ENCODE peak calls at places on chromosomes 13 and 19, in six cellular contexts. T, I, Y, K, Z and R are unnamed samples.
A peak's percentile ranks its signal among the peaks of the same experiment; 100 is the strongest.

GRCh38 chr13:34320084-34320483 is 502.1 kb downstream of the RFC3 start:
- DNase-seq in I (no peak), Z (no peak), Y (no peak), K (no peak), T (no peak), R (no peak)

GRCh38 chr13:77896536-77896935 is 22.1 kb downstream of the EDNRB start:
- DNase-seq in I (no peak), K (no peak), T (no peak), Y (no peak), Z (no peak), R (no peak)

GRCh38 chr19:3830841-3831589 is 37.8 kb downstream of the ZFR2 start:
- DNase-seq in I (no peak), Y (no peak), Z (no peak), K (no peak), T (no peak), R (no peak)

GRCh38 chr13:110432522-110432921 is 125.4 kb downstream of the COL4A2 start:
- DNase-seq in K (no peak), Y (no peak), Z (no peak), T (no peak), I (no peak), R (no peak)

GRCh38 chr13:65133094-65133493 is 2097.0 kb downstream of the PCDH9 start:
- DNase-seq in Y (no peak), T (no peak), K (no peak), Z (no peak), I (no peak), R (peak; percentile 87)

GRCh38 chr13:26168276-26168814 is 53.8 kb downstream of the RNF6 start:
- DNase-seq in K (no peak), Y (no peak), I (no peak), T (no peak), Z (no peak), R (peak; percentile 78)

GRCh38 chr19:10625003-10625761 is at the start of gene SLC44A2:
- DNase-seq in T (no peak), Z (peak; percentile 39), K (no peak), I (no peak), Y (peak; percentile 25), R (peak; percentile 94)

GRCh38 chr13:36673838-36674326 is at the start of gene SERTM1:
- DNase-seq in Y (no peak), Z (peak; percentile 50), K (no peak), I (peak; percentile 3), T (no peak), R (peak; percentile 89)

GRCh38 chr13:51782026-51782710 is 21.8 kb downstream of the DHRS12 start:
- DNase-seq in Z (no peak), Y (no peak), I (no peak), T (no peak), K (no peak), R (no peak)

GRCh38 chr19:40035996-40036395 is 20.0 kb downstream of the ZNF780B start:
- DNase-seq in K (no peak), I (no peak), Z (no peak), Y (no peak), T (no peak), R (no peak)

GRCh38 chr19:29662278-29662603 is 3.0 kb upstream of the PLEKHF1 start:
- DNase-seq in T (no peak), K (no peak), Y (no peak), Z (no peak), I (no peak), R (no peak)

GRCh38 chr13:110272651-110273050 is 34.3 kb downstream of the COL4A1 start:
- DNase-seq in T (no peak), K (no peak), Y (no peak), I (no peak), Z (no peak), R (peak; percentile 12)

GRCh38 chr13:93108111-93108581 is 118.5 kb upstream of the GPC6 start:
- DNase-seq in Y (no peak), Z (no peak), T (no peak), I (no peak), K (no peak), R (no peak)

GRCh38 chr13:100625447-100625846 is 36.9 kb upstream of the GGACT start:
- DNase-seq in I (no peak), Y (no peak), Z (no peak), K (no peak), T (no peak), R (peak; percentile 90)

GRCh38 chr19:1104452-1105216 is 840 bp downstream of the GPX4 start:
- DNase-seq in Y (peak; percentile 93), I (peak; percentile 76), Z (peak; percentile 64), T (peak; percentile 54), K (peak; percentile 61), R (peak; percentile 83)

GRCh38 chr19:8251025-8251472 is 41.9 kb downstream of the CERS4 start:
- DNase-seq in T (no peak), K (no peak), Y (no peak), I (no peak), Z (no peak), R (no peak)

GRCh38 chr13:87234981-87235380 is 436.2 kb upstream of the SLITRK5 start:
- DNase-seq in Y (no peak), Z (no peak), K (no peak), T (no peak), I (no peak), R (no peak)

GRCh38 chr19:50300814-50301606 is 28.2 kb downstream of the KCNC3 start:
- DNase-seq in Z (no peak), Y (no peak), I (no peak), K (no peak), T (no peak), R (no peak)

GRCh38 chr13:67048793-67049150 is 181.4 kb downstream of the PCDH9 start:
- DNase-seq in T (no peak), Z (no peak), K (no peak), I (no peak), Y (no peak), R (no peak)

GRCh38 chr13:68369739-68370138 is 1139.6 kb upstream of the PCDH9 start:
- DNase-seq in Y (no peak), T (no peak), I (no peak), Z (no peak), K (no peak), R (no peak)

GRCh38 chr19:17933414-17934129 is 757 bp downstream of the CCDC124 start:
- DNase-seq in Z (no peak), T (no peak), I (no peak), Y (peak; percentile 16), K (no peak), R (no peak)

GRCh38 chr19:51247972-51248371 is 2.9 kb upstream of the SIGLECL1 start:
- DNase-seq in K (no peak), Y (no peak), T (no peak), I (no peak), Z (no peak), R (no peak)

GRCh38 chr13:45695198-45695730 is 6.9 kb upstream of the CBY2 start:
- DNase-seq in Y (no peak), Z (no peak), K (no peak), T (no peak), I (no peak), R (no peak)

GRCh38 chr19:12766051-12766521 is 9.3 kb downstream of the HOOK2 start:
- DNase-seq in I (peak; percentile 75), T (peak; percentile 56), Z (peak; percentile 81), Y (peak; percentile 87), K (peak; percentile 57), R (peak; percentile 92)

GRCh38 chr19:2190848-2191455 is 27.2 kb downstream of the DOT1L start:
- DNase-seq in Y (no peak), T (no peak), I (no peak), K (no peak), Z (no peak), R (no peak)

GRCh38 chr19:58561373-58562125 is 3.1 kb upstream of the UBE2M start:
- DNase-seq in I (no peak), Z (no peak), T (no peak), K (no peak), Y (no peak), R (no peak)

GRCh38 chr19:23887642-23888041 is 27.0 kb upstream of the ZNF726 start:
- DNase-seq in I (no peak), Y (no peak), T (no peak), Z (no peak), K (no peak), R (no peak)

GRCh38 chr19:7705387-7706187 is 3.7 kb upstream of the FCER2 start:
- DNase-seq in K (peak; percentile 63), T (peak; percentile 37), I (no peak), Y (peak; percentile 65), Z (no peak), R (no peak)

GRCh38 chr19:41366089-41366488 is 2.1 kb upstream of the B9D2 start:
- DNase-seq in K (no peak), T (no peak), Y (no peak), I (no peak), Z (no peak), R (no peak)

GRCh38 chr13:101915755-101916107 is 463.3 kb downstream of the ITGBL1 start:
- DNase-seq in Z (no peak), I (no peak), K (no peak), T (no peak), Y (no peak), R (no peak)

GRCh38 chr19:46386151-46386550 is 27.2 kb downstream of the CCDC8 start:
- DNase-seq in Z (no peak), K (no peak), Y (no peak), I (no peak), T (no peak), R (peak; percentile 35)

GRCh38 chr19:39474139-39474620 is 6.5 kb upstream of the TIMM50 start:
- DNase-seq in Z (peak; percentile 88), K (peak; percentile 60), T (peak; percentile 50), I (no peak), Y (peak; percentile 70), R (peak; percentile 88)

GRCh38 chr13:23510979-23511735 is 59.1 kb upstream of the TNFRSF19 start:
- DNase-seq in I (no peak), K (no peak), T (no peak), Z (peak; percentile 9), Y (peak; percentile 52), R (peak; percentile 62)

GRCh38 chr13:23620211-23620610 is 50.0 kb downstream of the TNFRSF19 start:
- DNase-seq in Z (no peak), I (no peak), Y (no peak), K (no peak), T (no peak), R (no peak)

GRCh38 chr13:67052550-67053237 is 177.4 kb downstream of the PCDH9 start:
- DNase-seq in Y (no peak), Z (no peak), T (no peak), I (no peak), K (no peak), R (no peak)

GRCh38 chr13:24613755-24614154 is 66.5 kb upstream of the ATP12A start:
- DNase-seq in K (no peak), Y (no peak), T (no peak), I (no peak), Z (no peak), R (peak; percentile 39)

GRCh38 chr19:50957587-50957986 is 4.7 kb upstream of the KLK5 start:
- DNase-seq in Z (no peak), I (no peak), Y (no peak), T (no peak), K (no peak), R (no peak)

GRCh38 chr13:45341799-45342584 is 1.0 kb upstream of the TPT1 start:
- DNase-seq in I (no peak), K (no peak), Z (no peak), Y (no peak), T (no peak), R (no peak)